ENCODE peak calls at places on chromosome 18, in five cellular contexts. J is spleen, Q is T-helper 2 cell, G is AG10803, U is amniotic stem cell. K is an unnamed sample.
A peak's percentile ranks its signal among the peaks of the same experiment; 100 is the strongest.

GRCh38 chr18:76572517-76573247 is 77.6 kb upstream of the ZNF516 start:
- DNase-seq in G (no peak), U (no peak), J (no peak), Q (no peak), K (no peak)

GRCh38 chr18:52570975-52571374 is 231.0 kb downstream of the DCC start:
- DNase-seq in G (peak; percentile 2), Q (no peak), U (no peak), J (no peak), K (no peak)

GRCh38 chr18:8468911-8469310 is 140.3 kb upstream of the RAB12 start:
- DNase-seq in U (no peak), J (no peak), G (no peak), Q (no peak), K (no peak)

GRCh38 chr18:52152036-52152435 is 188.0 kb upstream of the DCC start:
- DNase-seq in J (no peak), Q (no peak), U (no peak), G (no peak), K (no peak)

GRCh38 chr18:63708650-63709049 is 5.9 kb downstream of the SERPINB11 start:
- DNase-seq in J (no peak), Q (no peak), U (peak; percentile 31), G (peak; percentile 72), K (no peak)

GRCh38 chr18:41134426-41134825 is 820.6 kb upstream of the PIK3C3 start:
- DNase-seq in Q (no peak), G (peak; percentile 55), J (no peak), U (no peak), K (no peak)

GRCh38 chr18:72742002-72742401 is 125.8 kb downstream of the NETO1 start:
- DNase-seq in Q (no peak), G (no peak), U (no peak), J (no peak), K (no peak)

GRCh38 chr18:56709463-56709862 is 58.3 kb downstream of the WDR7 start:
- DNase-seq in U (peak; percentile 26), G (peak; percentile 78), Q (no peak), J (no peak), K (no peak)

GRCh38 chr18:9690418-9691178 is 17.5 kb upstream of the RAB31 start:
- DNase-seq in U (no peak), Q (no peak), G (peak; percentile 78), J (no peak), K (no peak)

GRCh38 chr18:11081009-11081532 is 68.3 kb downstream of the PIEZO2 start:
- DNase-seq in J (no peak), U (no peak), Q (no peak), G (no peak), K (no peak)